ENCODE peak calls at places on chromosomes 3 and 15, in eight cellular contexts. One of them, this sample, is unnamed. For H3K36me3 and H3K4me1, the result is how much of the 10 kb centered on the place peaks cover.

GRCh38 chr3:107704477-107704876 is 181.7 kb downstream of the BBX start:
- DNase-seq in tibial nerve: no peak
- DNase-seq in CD8-positive, alpha-beta T cell: no peak
- DNase-seq in Peyer's patch: no peak
- DNase-seq in right lobe of liver: no peak
- DNase-seq in heart left ventricle: no peak
- DNase-seq in GM23248: peak
- DNase-seq in aorta: no peak
- DNase-seq in this sample: no peak

GRCh38 chr3:146184616-146185015 is 23.6 kb upstream of the PLOD2 start:
- DNase-seq in heart left ventricle: no peak
- DNase-seq in right lobe of liver: no peak
- DNase-seq in Peyer's patch: no peak
- DNase-seq in CD8-positive, alpha-beta T cell: no peak
- DNase-seq in GM23248: peak
- DNase-seq in tibial nerve: no peak
- DNase-seq in aorta: no peak
- DNase-seq in this sample: no peak

GRCh38 chr3:194367992-194368841 is 1.3 kb downstream of the LRRC15 start:
- DNase-seq in aorta: no peak
- DNase-seq in GM23248: peak
- DNase-seq in tibial nerve: no peak
- DNase-seq in Peyer's patch: no peak
- DNase-seq in CD8-positive, alpha-beta T cell: no peak
- DNase-seq in right lobe of liver: no peak
- DNase-seq in heart left ventricle: no peak
- DNase-seq in this sample: no peak

GRCh38 chr3:58111513-58112184 is 99.1 kb downstream of the DNASE1L3 start:
- DNase-seq in GM23248: no peak
- DNase-seq in CD8-positive, alpha-beta T cell: no peak
- DNase-seq in heart left ventricle: no peak
- DNase-seq in Peyer's patch: no peak
- DNase-seq in tibial nerve: no peak
- DNase-seq in aorta: no peak
- DNase-seq in right lobe of liver: no peak
- DNase-seq in this sample: no peak

GRCh38 chr3:193040836-193041672 is 123.4 kb upstream of the MB21D2 start:
- DNase-seq in heart left ventricle: no peak
- DNase-seq in GM23248: peak
- DNase-seq in tibial nerve: peak
- DNase-seq in Peyer's patch: no peak
- DNase-seq in CD8-positive, alpha-beta T cell: no peak
- DNase-seq in right lobe of liver: no peak
- DNase-seq in aorta: no peak
- DNase-seq in this sample: no peak

GRCh38 chr15:32933241-32933640 is 215.4 kb downstream of the GREM1 start:
- DNase-seq in aorta: no peak
- DNase-seq in right lobe of liver: no peak
- DNase-seq in GM23248: no peak
- DNase-seq in Peyer's patch: no peak
- DNase-seq in heart left ventricle: no peak
- DNase-seq in CD8-positive, alpha-beta T cell: no peak
- DNase-seq in tibial nerve: no peak
- DNase-seq in this sample: no peak

GRCh38 chr3:144185291-144185690 is 213.7 kb downstream of the DIPK2A start:
- DNase-seq in tibial nerve: no peak
- DNase-seq in right lobe of liver: no peak
- DNase-seq in CD8-positive, alpha-beta T cell: no peak
- DNase-seq in Peyer's patch: no peak
- DNase-seq in GM23248: peak
- DNase-seq in aorta: no peak
- DNase-seq in heart left ventricle: no peak
- DNase-seq in this sample: no peak

GRCh38 chr15:88658972-88659931 is 20.4 kb downstream of the ISG20 start:
- DNase-seq in tibial nerve: no peak
- DNase-seq in right lobe of liver: no peak
- DNase-seq in GM23248: peak
- DNase-seq in Peyer's patch: no peak
- DNase-seq in aorta: peak
- DNase-seq in CD8-positive, alpha-beta T cell: no peak
- DNase-seq in heart left ventricle: no peak
- DNase-seq in this sample: peak

GRCh38 chr3:123027292-123028232 is at the start of gene SEMA5B:
- DNase-seq in right lobe of liver: peak
- DNase-seq in CD8-positive, alpha-beta T cell: no peak
- DNase-seq in heart left ventricle: peak
- DNase-seq in GM23248: peak
- DNase-seq in aorta: peak
- DNase-seq in tibial nerve: no peak
- DNase-seq in Peyer's patch: peak
- DNase-seq in this sample: no peak

GRCh38 chr3:173932624-173933023 is 535.1 kb downstream of the NLGN1 start:
- DNase-seq in aorta: no peak
- DNase-seq in tibial nerve: no peak
- DNase-seq in Peyer's patch: no peak
- DNase-seq in GM23248: peak
- DNase-seq in CD8-positive, alpha-beta T cell: no peak
- DNase-seq in right lobe of liver: no peak
- DNase-seq in heart left ventricle: no peak
- DNase-seq in this sample: no peak

GRCh38 chr3:110027446-110027845 is 690.1 kb upstream of the DPPA4 start:
- DNase-seq in aorta: no peak
- DNase-seq in Peyer's patch: no peak
- DNase-seq in tibial nerve: no peak
- DNase-seq in CD8-positive, alpha-beta T cell: no peak
- DNase-seq in heart left ventricle: no peak
- DNase-seq in right lobe of liver: no peak
- DNase-seq in GM23248: peak
- DNase-seq in this sample: no peak

GRCh38 chr3:4678320-4678719 is 185.2 kb downstream of the ITPR1 start:
- DNase-seq in heart left ventricle: no peak
- DNase-seq in CD8-positive, alpha-beta T cell: no peak
- DNase-seq in tibial nerve: no peak
- DNase-seq in GM23248: no peak
- DNase-seq in aorta: no peak
- DNase-seq in Peyer's patch: no peak
- DNase-seq in right lobe of liver: no peak
- DNase-seq in this sample: no peak

GRCh38 chr15:70382762-70383458 is 285.2 kb upstream of the TLE3 start:
- DNase-seq in CD8-positive, alpha-beta T cell: no peak
- DNase-seq in Peyer's patch: no peak
- DNase-seq in heart left ventricle: no peak
- DNase-seq in right lobe of liver: no peak
- DNase-seq in tibial nerve: no peak
- DNase-seq in aorta: no peak
- DNase-seq in GM23248: no peak
- DNase-seq in this sample: no peak

GRCh38 chr3:194287977-194288706 is 63.0 kb downstream of the CPN2 start:
- DNase-seq in Peyer's patch: no peak
- DNase-seq in heart left ventricle: no peak
- DNase-seq in aorta: peak
- DNase-seq in CD8-positive, alpha-beta T cell: no peak
- DNase-seq in tibial nerve: no peak
- DNase-seq in GM23248: no peak
- DNase-seq in right lobe of liver: no peak
- DNase-seq in this sample: peak

GRCh38 chr3:18580268-18580667 is 155.1 kb upstream of the SATB1 start:
- DNase-seq in Peyer's patch: no peak
- DNase-seq in aorta: no peak
- DNase-seq in tibial nerve: peak
- DNase-seq in GM23248: peak
- DNase-seq in heart left ventricle: no peak
- DNase-seq in CD8-positive, alpha-beta T cell: no peak
- DNase-seq in right lobe of liver: no peak
- DNase-seq in this sample: no peak

GRCh38 chr3:136075816-136076215 is 110.3 kb downstream of the PPP2R3A start:
- DNase-seq in heart left ventricle: no peak
- DNase-seq in GM23248: peak
- DNase-seq in tibial nerve: no peak
- DNase-seq in aorta: no peak
- DNase-seq in Peyer's patch: no peak
- DNase-seq in right lobe of liver: no peak
- DNase-seq in CD8-positive, alpha-beta T cell: no peak
- DNase-seq in this sample: no peak

GRCh38 chr3:150222646-150223045 is 185.5 kb upstream of the TSC22D2 start:
- DNase-seq in GM23248: no peak
- DNase-seq in heart left ventricle: no peak
- DNase-seq in right lobe of liver: no peak
- DNase-seq in CD8-positive, alpha-beta T cell: no peak
- DNase-seq in tibial nerve: no peak
- DNase-seq in aorta: no peak
- DNase-seq in Peyer's patch: no peak
- DNase-seq in this sample: no peak

GRCh38 chr15:33623010-33623409 is 312.2 kb downstream of the RYR3 start:
- DNase-seq in CD8-positive, alpha-beta T cell: no peak
- DNase-seq in Peyer's patch: no peak
- DNase-seq in heart left ventricle: no peak
- DNase-seq in GM23248: no peak
- DNase-seq in tibial nerve: no peak
- DNase-seq in aorta: no peak
- DNase-seq in right lobe of liver: no peak
- DNase-seq in this sample: no peak

GRCh38 chr3:195870937-195871336 is 37.4 kb downstream of the TNK2 start:
- DNase-seq in Peyer's patch: no peak
- DNase-seq in tibial nerve: no peak
- DNase-seq in GM23248: no peak
- DNase-seq in heart left ventricle: no peak
- DNase-seq in CD8-positive, alpha-beta T cell: no peak
- DNase-seq in aorta: peak
- DNase-seq in right lobe of liver: no peak
- DNase-seq in this sample: no peak

GRCh38 chr3:195872097-195872496 is 36.3 kb downstream of the TNK2 start:
- DNase-seq in tibial nerve: no peak
- DNase-seq in right lobe of liver: no peak
- DNase-seq in Peyer's patch: no peak
- DNase-seq in CD8-positive, alpha-beta T cell: no peak
- DNase-seq in GM23248: no peak
- DNase-seq in heart left ventricle: no peak
- DNase-seq in aorta: peak
- DNase-seq in this sample: no peak

GRCh38 chr3:195868866-195869412 is 39.4 kb downstream of the TNK2 start:
- DNase-seq in CD8-positive, alpha-beta T cell: no peak
- DNase-seq in tibial nerve: no peak
- DNase-seq in GM23248: no peak
- DNase-seq in Peyer's patch: no peak
- DNase-seq in right lobe of liver: peak
- DNase-seq in heart left ventricle: no peak
- DNase-seq in aorta: peak
- DNase-seq in this sample: no peak

GRCh38 chr3:195869413-195870001 is 38.8 kb downstream of the TNK2 start:
- DNase-seq in right lobe of liver: peak
- DNase-seq in GM23248: no peak
- DNase-seq in aorta: peak
- DNase-seq in CD8-positive, alpha-beta T cell: no peak
- DNase-seq in heart left ventricle: no peak
- DNase-seq in tibial nerve: no peak
- DNase-seq in Peyer's patch: no peak
- DNase-seq in this sample: no peak

GRCh38 chr3:195870442-195870841 is 37.9 kb downstream of the TNK2 start:
- DNase-seq in aorta: peak
- DNase-seq in right lobe of liver: no peak
- DNase-seq in tibial nerve: no peak
- DNase-seq in Peyer's patch: no peak
- DNase-seq in GM23248: peak
- DNase-seq in heart left ventricle: no peak
- DNase-seq in CD8-positive, alpha-beta T cell: no peak
- DNase-seq in this sample: peak
- H3K27ac ChIP-seq in aorta: no peak
- H3K27ac ChIP-seq in right lobe of liver: no peak
- H3K27ac ChIP-seq in tibial nerve: no peak
- H3K27ac ChIP-seq in Peyer's patch: no peak
- H3K27ac ChIP-seq in GM23248: no peak
- H3K27ac ChIP-seq in heart left ventricle: no peak
- H3K27ac ChIP-seq in CD8-positive, alpha-beta T cell: no peak
- H3K27ac ChIP-seq in this sample: no peak

DNA sequence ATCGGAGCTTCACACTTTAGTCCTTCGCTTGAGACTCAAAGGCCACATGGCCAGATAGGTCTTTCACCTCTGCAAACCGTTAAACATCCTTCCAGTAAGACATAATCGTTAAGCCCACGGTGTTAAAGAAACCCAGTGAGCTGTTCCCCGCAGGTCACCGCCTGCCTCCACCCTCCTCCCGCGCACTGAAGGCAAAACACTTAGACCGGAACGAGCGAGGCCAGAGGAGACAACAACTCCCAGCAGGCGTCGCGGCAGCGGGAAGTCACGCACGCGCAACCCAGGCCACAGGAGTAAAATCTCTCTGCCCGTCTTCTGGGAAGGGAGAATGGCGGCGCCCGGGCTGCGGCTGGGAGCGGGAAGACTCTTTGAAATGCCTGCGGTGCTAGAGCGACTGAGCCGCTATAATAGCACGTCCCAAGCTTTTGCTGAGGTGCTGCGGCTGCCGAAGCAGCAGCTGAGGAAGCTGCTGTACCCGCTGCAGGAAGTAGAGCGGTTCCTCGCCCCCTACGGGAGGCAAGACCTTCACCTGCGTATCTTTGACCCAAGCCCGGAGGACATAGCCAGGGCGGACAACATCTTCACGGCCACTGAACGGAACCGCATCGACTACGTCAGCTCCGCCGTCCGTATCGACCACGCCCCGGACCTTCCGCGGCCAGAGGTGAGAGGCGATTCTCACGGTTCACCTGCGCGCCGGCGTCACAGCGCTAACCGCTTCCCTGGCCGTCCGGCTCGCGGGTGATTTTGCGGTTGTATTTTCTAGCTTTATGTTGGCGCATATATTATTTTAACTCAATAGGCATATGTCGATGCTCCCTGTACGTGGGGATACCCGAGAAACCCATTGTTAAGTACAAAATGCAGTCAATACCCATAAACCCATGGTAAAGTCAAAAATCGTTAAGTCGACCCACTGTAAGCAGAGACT is at the start of gene GTPBP8:
- DNase-seq in Peyer's patch: peak
- DNase-seq in CD8-positive, alpha-beta T cell: peak
- DNase-seq in heart left ventricle: peak
- DNase-seq in right lobe of liver: peak
- DNase-seq in tibial nerve: peak
- DNase-seq in GM23248: peak
- DNase-seq in aorta: peak
- DNase-seq in this sample: peak
- H3K36me3 ChIP-seq in Peyer's patch: under half
- H3K36me3 ChIP-seq in CD8-positive, alpha-beta T cell: under half
- H3K36me3 ChIP-seq in heart left ventricle: under half
- H3K36me3 ChIP-seq in right lobe of liver: under half
- H3K36me3 ChIP-seq in tibial nerve: under half
- H3K36me3 ChIP-seq in GM23248: under half
- H3K36me3 ChIP-seq in aorta: under half
- H3K36me3 ChIP-seq in this sample: under half

GRCh38 chr15:29541309-29541708 is 271.7 kb upstream of the NSMCE3 start:
- DNase-seq in heart left ventricle: no peak
- DNase-seq in Peyer's patch: no peak
- DNase-seq in GM23248: no peak
- DNase-seq in CD8-positive, alpha-beta T cell: no peak
- DNase-seq in right lobe of liver: no peak
- DNase-seq in aorta: no peak
- DNase-seq in tibial nerve: no peak
- DNase-seq in this sample: no peak
- H3K4me1 ChIP-seq in heart left ventricle: under half
- H3K4me1 ChIP-seq in Peyer's patch: under half
- H3K4me1 ChIP-seq in GM23248: under half
- H3K4me1 ChIP-seq in CD8-positive, alpha-beta T cell: under half
- H3K4me1 ChIP-seq in right lobe of liver: under half
- H3K4me1 ChIP-seq in aorta: under half
- H3K4me1 ChIP-seq in tibial nerve: under half
- H3K4me1 ChIP-seq in this sample: under half

GRCh38 chr3:165193392-165194268 is 2.6 kb downstream of the SLITRK3 start:
- DNase-seq in right lobe of liver: no peak
- DNase-seq in tibial nerve: no peak
- DNase-seq in GM23248: no peak
- DNase-seq in CD8-positive, alpha-beta T cell: no peak
- DNase-seq in Peyer's patch: no peak
- DNase-seq in heart left ventricle: no peak
- DNase-seq in aorta: no peak
- DNase-seq in this sample: no peak
- H3K27ac ChIP-seq in right lobe of liver: no peak
- H3K27ac ChIP-seq in tibial nerve: no peak
- H3K27ac ChIP-seq in GM23248: no peak
- H3K27ac ChIP-seq in CD8-positive, alpha-beta T cell: no peak
- H3K27ac ChIP-seq in Peyer's patch: no peak
- H3K27ac ChIP-seq in heart left ventricle: no peak
- H3K27ac ChIP-seq in aorta: no peak
- H3K27ac ChIP-seq in this sample: no peak